ENCODE peak calls at places on chromosomes 6 and 20, in six cellular contexts. One of them, this sample, is unnamed.

GRCh38 chr20:47276251-47276650 is 80.2 kb downstream of the ZMYND8 start:
- DNase-seq in HepG2: no peak
- DNase-seq in A549: no peak
- DNase-seq in GM12878: no peak
- DNase-seq in K562: no peak
- DNase-seq in endothelial cell of umbilical vein: no peak
- DNase-seq in this sample: no peak

GRCh38 chr6:156720739-156721714 is 56.2 kb upstream of the ARID1B start:
- DNase-seq in endothelial cell of umbilical vein: peak; percentile 19
- DNase-seq in GM12878: peak; percentile 76
- DNase-seq in K562: no peak
- DNase-seq in A549: peak; percentile 7
- DNase-seq in HepG2: peak; percentile 24
- DNase-seq in this sample: peak; percentile 30

GRCh38 chr6:156595481-156595880 is 181.7 kb upstream of the ARID1B start:
- DNase-seq in endothelial cell of umbilical vein: no peak
- DNase-seq in HepG2: no peak
- DNase-seq in A549: no peak
- DNase-seq in GM12878: no peak
- DNase-seq in K562: no peak
- DNase-seq in this sample: no peak

GRCh38 chr6:85464260-85464644 is 14.4 kb downstream of the NT5E start:
- DNase-seq in HepG2: no peak
- DNase-seq in GM12878: no peak
- DNase-seq in A549: peak; percentile 58
- DNase-seq in endothelial cell of umbilical vein: peak; percentile 98
- DNase-seq in K562: no peak
- DNase-seq in this sample: peak; percentile 88

GRCh38 chr6:111631930-111632460 is 26.3 kb upstream of the TRAF3IP2 start:
- DNase-seq in endothelial cell of umbilical vein: no peak
- DNase-seq in HepG2: no peak
- DNase-seq in A549: no peak
- DNase-seq in GM12878: no peak
- DNase-seq in K562: no peak
- DNase-seq in this sample: no peak

GRCh38 chr20:47805951-47806350 is 20.7 kb upstream of the SULF2 start:
- DNase-seq in GM12878: no peak
- DNase-seq in K562: no peak
- DNase-seq in HepG2: no peak
- DNase-seq in endothelial cell of umbilical vein: no peak
- DNase-seq in A549: no peak
- DNase-seq in this sample: no peak

GRCh38 chr6:158911746-158912158 is 88.2 kb downstream of the RSPH3 start:
- DNase-seq in endothelial cell of umbilical vein: no peak
- DNase-seq in GM12878: peak; percentile 30
- DNase-seq in K562: no peak
- DNase-seq in HepG2: no peak
- DNase-seq in A549: no peak
- DNase-seq in this sample: no peak

GRCh38 chr6:96877151-96877550 is 20.5 kb downstream of the NDUFAF4 start:
- DNase-seq in HepG2: no peak
- DNase-seq in K562: no peak
- DNase-seq in A549: no peak
- DNase-seq in GM12878: no peak
- DNase-seq in endothelial cell of umbilical vein: no peak
- DNase-seq in this sample: no peak

GRCh38 chr20:50359607-50360217 is 150.5 kb upstream of the PTPN1 start:
- DNase-seq in HepG2: no peak
- DNase-seq in K562: no peak
- DNase-seq in A549: no peak
- DNase-seq in GM12878: no peak
- DNase-seq in endothelial cell of umbilical vein: no peak
- DNase-seq in this sample: no peak
- TF ChIP-seq MAX in HepG2: no peak
- TF ChIP-seq MAX in K562: no peak
- TF ChIP-seq MAX in A549: no peak
- TF ChIP-seq MAX in GM12878: no peak
- TF ChIP-seq MAX in endothelial cell of umbilical vein: no peak
- TF ChIP-seq MAX in this sample: no peak

DNA sequence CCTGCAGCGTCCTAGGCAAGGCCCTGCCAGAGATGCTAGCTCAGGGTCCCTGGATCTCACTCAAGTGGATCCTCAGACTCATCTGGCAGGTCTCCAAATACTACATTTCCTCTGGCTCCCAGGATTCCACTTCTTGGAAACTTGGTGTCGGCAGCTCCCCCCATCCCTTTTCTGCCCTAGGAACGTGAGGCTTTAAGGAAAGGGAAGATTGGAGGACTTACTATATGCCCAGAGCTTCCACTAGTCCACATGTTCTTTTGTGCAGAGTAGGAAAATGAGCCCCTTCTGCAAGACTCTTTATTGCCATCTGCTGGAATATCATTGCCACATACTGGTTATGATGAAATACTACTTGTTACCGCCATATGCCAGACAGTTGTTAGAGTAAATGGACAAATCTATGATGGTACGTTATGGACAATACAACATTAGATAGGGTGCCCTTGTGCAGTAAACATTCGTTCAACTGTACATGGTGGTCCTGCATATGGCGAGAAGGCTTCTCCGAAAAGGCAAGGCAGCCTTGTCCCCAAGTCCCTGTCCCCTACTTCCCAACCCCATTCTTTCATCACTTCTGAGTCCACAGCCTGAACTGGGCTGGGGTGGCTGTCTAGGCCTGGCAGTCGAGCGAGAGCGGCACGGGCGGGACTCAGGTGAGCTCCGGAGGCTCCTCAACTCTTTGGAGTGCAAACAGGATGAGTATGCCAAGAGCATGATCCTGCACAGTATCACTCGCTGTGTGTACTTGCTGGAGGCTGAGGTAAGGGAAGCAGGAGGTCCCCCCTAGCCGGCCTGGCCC is 780 bp downstream of the ARMC12 start:
- DNase-seq in HepG2: peak; percentile 87
- DNase-seq in endothelial cell of umbilical vein: peak; percentile 77
- DNase-seq in A549: peak; percentile 78
- DNase-seq in GM12878: no peak
- DNase-seq in K562: peak; percentile 79
- DNase-seq in this sample: peak; percentile 88
- TF ChIP-seq CTCF in HepG2: peak; percentile 89
- TF ChIP-seq CTCF in endothelial cell of umbilical vein: peak; percentile 67
- TF ChIP-seq CTCF in A549: peak; percentile 72
- TF ChIP-seq CTCF in GM12878: peak; percentile 87
- TF ChIP-seq CTCF in K562: peak; percentile 94
- TF ChIP-seq CTCF in this sample: peak; percentile 78

GRCh38 chr20:58054744-58055373 is 173.6 kb downstream of the ANKRD60 start:
- DNase-seq in HepG2: no peak
- DNase-seq in K562: no peak
- DNase-seq in GM12878: no peak
- DNase-seq in A549: no peak
- DNase-seq in endothelial cell of umbilical vein: peak; percentile 9
- DNase-seq in this sample: no peak
- TF ChIP-seq MYC in HepG2: no peak
- TF ChIP-seq MYC in K562: no peak
- TF ChIP-seq MYC in GM12878: no peak
- TF ChIP-seq MYC in A549: no peak
- TF ChIP-seq MYC in endothelial cell of umbilical vein: no peak
- TF ChIP-seq MYC in this sample: no peak

GRCh38 chr6:44268095-44268628 is 2.1 kb upstream of the TMEM151B start:
- DNase-seq in A549: peak; percentile 53
- DNase-seq in HepG2: peak; percentile 60
- DNase-seq in endothelial cell of umbilical vein: peak; percentile 69
- DNase-seq in K562: peak; percentile 78
- DNase-seq in GM12878: no peak
- DNase-seq in this sample: peak; percentile 64
- TF ChIP-seq MAX in A549: no peak
- TF ChIP-seq MAX in HepG2: no peak
- TF ChIP-seq MAX in endothelial cell of umbilical vein: no peak
- TF ChIP-seq MAX in K562: no peak
- TF ChIP-seq MAX in GM12878: no peak
- TF ChIP-seq MAX in this sample: peak; percentile 45

GRCh38 chr20:40811660-40812414 is 122.8 kb upstream of the MAFB start:
- DNase-seq in K562: no peak
- DNase-seq in A549: no peak
- DNase-seq in HepG2: no peak
- DNase-seq in GM12878: no peak
- DNase-seq in endothelial cell of umbilical vein: no peak
- DNase-seq in this sample: no peak
- TF ChIP-seq CTCF in K562: peak; percentile 25
- TF ChIP-seq CTCF in A549: no peak
- TF ChIP-seq CTCF in HepG2: no peak
- TF ChIP-seq CTCF in GM12878: no peak
- TF ChIP-seq CTCF in endothelial cell of umbilical vein: no peak
- TF ChIP-seq CTCF in this sample: peak; percentile 22

GRCh38 chr6:31901953-31902643 is at the start of gene ZBTB12:
- DNase-seq in A549: peak; percentile 94
- DNase-seq in GM12878: peak; percentile 73
- DNase-seq in HepG2: peak; percentile 96
- DNase-seq in endothelial cell of umbilical vein: peak; percentile 95
- DNase-seq in K562: peak; percentile 98
- DNase-seq in this sample: peak; percentile 98

GRCh38 chr6:31899215-31899614 is 1.7 kb upstream of the EHMT2 start:
- DNase-seq in K562: no peak
- DNase-seq in GM12878: no peak
- DNase-seq in A549: no peak
- DNase-seq in endothelial cell of umbilical vein: no peak
- DNase-seq in HepG2: no peak
- DNase-seq in this sample: peak; percentile 49

GRCh38 chr6:31900917-31901414 is 920 bp downstream of the ZBTB12 start:
- DNase-seq in A549: no peak
- DNase-seq in K562: peak; percentile 51
- DNase-seq in endothelial cell of umbilical vein: no peak
- DNase-seq in HepG2: no peak
- DNase-seq in GM12878: no peak
- DNase-seq in this sample: peak; percentile 31

GRCh38 chr6:31899882-31900722 is 1.8 kb downstream of the ZBTB12 start:
- DNase-seq in K562: no peak
- DNase-seq in HepG2: no peak
- DNase-seq in GM12878: no peak
- DNase-seq in endothelial cell of umbilical vein: no peak
- DNase-seq in A549: no peak
- DNase-seq in this sample: peak; percentile 77

GRCh38 chr6:31901415-31901952 is 402 bp downstream of the ZBTB12 start:
- DNase-seq in A549: peak; percentile 41
- DNase-seq in endothelial cell of umbilical vein: peak; percentile 43
- DNase-seq in K562: peak; percentile 85
- DNase-seq in HepG2: no peak
- DNase-seq in GM12878: no peak
- DNase-seq in this sample: peak; percentile 76
- TF ChIP-seq MYC in A549: no peak
- TF ChIP-seq MYC in endothelial cell of umbilical vein: no peak
- TF ChIP-seq MYC in K562: peak; percentile 86
- TF ChIP-seq MYC in HepG2: no peak
- TF ChIP-seq MYC in GM12878: no peak
- TF ChIP-seq MYC in this sample: no peak

DNA sequence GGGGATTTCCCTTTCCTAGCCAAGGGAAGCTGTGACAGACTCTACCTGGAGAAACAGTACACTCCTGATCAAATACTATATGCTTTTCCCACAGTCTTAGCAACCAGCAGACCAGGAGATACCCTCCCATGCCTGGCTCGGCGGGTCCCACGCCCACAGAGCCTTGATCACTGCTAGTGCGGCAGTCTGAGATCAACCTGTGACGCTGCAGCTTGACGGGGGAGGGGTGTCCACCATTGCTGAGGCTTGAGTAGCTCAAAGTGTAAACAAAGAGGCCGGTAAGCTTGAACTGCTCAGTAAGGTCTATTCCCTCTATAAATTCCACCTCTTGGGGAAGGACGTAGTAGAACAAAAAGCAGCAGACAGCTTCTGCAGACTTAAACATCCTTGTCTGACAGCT is 63.2 kb downstream of the WASF1 start:
- DNase-seq in K562: peak; percentile 8
- DNase-seq in endothelial cell of umbilical vein: no peak
- DNase-seq in A549: no peak
- DNase-seq in HepG2: no peak
- DNase-seq in GM12878: no peak
- DNase-seq in this sample: no peak
- TF ChIP-seq MAX in K562: no peak
- TF ChIP-seq MAX in endothelial cell of umbilical vein: no peak
- TF ChIP-seq MAX in A549: no peak
- TF ChIP-seq MAX in HepG2: no peak
- TF ChIP-seq MAX in GM12878: no peak
- TF ChIP-seq MAX in this sample: no peak

GRCh38 chr6:43203718-43204095 is 21.7 kb downstream of the CUL9 start:
- DNase-seq in K562: no peak
- DNase-seq in HepG2: no peak
- DNase-seq in GM12878: no peak
- DNase-seq in endothelial cell of umbilical vein: no peak
- DNase-seq in A549: no peak
- DNase-seq in this sample: no peak
- TF ChIP-seq CTCF in K562: no peak
- TF ChIP-seq CTCF in HepG2: no peak
- TF ChIP-seq CTCF in GM12878: no peak
- TF ChIP-seq CTCF in endothelial cell of umbilical vein: no peak
- TF ChIP-seq CTCF in A549: no peak
- TF ChIP-seq CTCF in this sample: no peak